ENCODE peak calls at places on chromosomes 3 and 15, in nine cellular contexts. I is left lung; U is left ventricle myocardium superior; Y is anterior cingulate cortex; E is left cardiac atrium; M is Calu3; G is HTR-8/SVneo; A is stimulated activated naive CD4-positive, alpha-beta T cell; P is AG08395. D is an unnamed sample.

GRCh38 chr15:40292246-40292645 is 9.4 kb upstream of the ANKRD63 start:
- DNase-seq in I (no peak), U (no peak), Y (no peak), E (no peak), M (no peak), G (no peak), A (no peak), P (no peak), D (no peak)

GRCh38 chr3:43180027-43180426 is 74.1 kb upstream of the POMGNT2 start:
- DNase-seq in I (no peak), U (no peak), Y (no peak), E (no peak), M (peak), G (peak), A (no peak), P (peak), D (no peak)

GRCh38 chr3:185677146-185677829 is 91.2 kb downstream of the SENP2 start:
- DNase-seq in I (no peak), U (no peak), Y (no peak), E (no peak), M (peak), G (peak), A (no peak), P (peak), D (no peak)

GRCh38 chr3:52297242-52298146 is 9.9 kb downstream of the GLYCTK start:
- DNase-seq in I (peak), U (no peak), Y (no peak), E (no peak), M (no peak), G (no peak), A (no peak), P (no peak), D (no peak)

GRCh38 chr3:128550471-128551126 is 57.6 kb upstream of the GATA2 start:
- DNase-seq in I (no peak), U (no peak), Y (no peak), E (no peak), M (no peak), G (no peak), A (no peak), P (no peak), D (no peak)

GRCh38 chr15:61186905-61187865 is 41.9 kb downstream of the RORA start:
- DNase-seq in I (no peak), U (peak), Y (no peak), E (peak), M (no peak), G (no peak), A (no peak), P (no peak), D (peak)

GRCh38 chr3:143648708-143649107 is 199.6 kb downstream of the SLC9A9 start:
- DNase-seq in I (no peak), U (no peak), Y (no peak), E (no peak), M (peak), G (no peak), A (no peak), P (no peak), D (no peak)

GRCh38 chr3:81592101-81592500 is 169.3 kb downstream of the GBE1 start:
- DNase-seq in I (no peak), U (no peak), Y (no peak), E (no peak), M (no peak), G (no peak), A (no peak), P (no peak), D (no peak)

GRCh38 chr3:137205394-137206060 is 247.7 kb downstream of the IL20RB start:
- DNase-seq in I (no peak), U (no peak), Y (no peak), E (no peak), M (no peak), G (no peak), A (no peak), P (no peak), D (no peak)

GRCh38 chr15:91548588-91548987 is 304.9 kb upstream of the SLCO3A1 start:
- DNase-seq in I (no peak), U (peak), Y (no peak), E (peak), M (no peak), G (no peak), A (no peak), P (peak), D (no peak)

GRCh38 chr15:41523097-41523496 is 9.5 kb upstream of the LTK start:
- DNase-seq in I (no peak), U (no peak), Y (no peak), E (no peak), M (no peak), G (no peak), A (no peak), P (no peak), D (no peak)

GRCh38 chr3:149339931-149340309 is 6.5 kb upstream of the TM4SF18 start:
- DNase-seq in I (peak), U (peak), Y (no peak), E (peak), M (peak), G (peak), A (no peak), P (peak), D (peak)

GRCh38 chr3:194514626-194515025 is 27.8 kb upstream of the ATP13A3 start:
- DNase-seq in I (no peak), U (no peak), Y (no peak), E (no peak), M (no peak), G (no peak), A (no peak), P (no peak), D (no peak)

GRCh38 chr3:182710557-182711157 is 82.6 kb upstream of the ATP11B start:
- DNase-seq in I (no peak), U (no peak), Y (no peak), E (no peak), M (no peak), G (peak), A (no peak), P (peak), D (no peak)

GRCh38 chr3:141452773-141453172 is 34.1 kb upstream of the RASA2 start:
- DNase-seq in I (no peak), U (no peak), Y (no peak), E (no peak), M (no peak), G (no peak), A (no peak), P (no peak), D (no peak)

GRCh38 chr3:105195260-105195659 is 171.4 kb upstream of the ALCAM start:
- DNase-seq in I (no peak), U (no peak), Y (no peak), E (no peak), M (no peak), G (no peak), A (no peak), P (peak), D (no peak)

GRCh38 chr3:55708242-55708641 is 221.1 kb upstream of the WNT5A start:
- DNase-seq in I (no peak), U (no peak), Y (no peak), E (no peak), M (no peak), G (no peak), A (no peak), P (no peak), D (no peak)

GRCh38 chr3:123993818-123994217 is 1.9 kb upstream of the ROPN1 start:
- DNase-seq in I (no peak), U (no peak), Y (no peak), E (no peak), M (no peak), G (no peak), A (no peak), P (no peak), D (no peak)

GRCh38 chr15:90266061-90266431 is 574 bp downstream of the NGRN start:
- DNase-seq in I (peak), U (peak), Y (peak), E (peak), M (peak), G (peak), A (peak), P (peak), D (no peak)

GRCh38 chr3:14222457-14222856 is 43.8 kb downstream of the LSM3 start:
- DNase-seq in I (no peak), U (no peak), Y (no peak), E (no peak), M (no peak), G (no peak), A (no peak), P (no peak), D (no peak)

GRCh38 chr3:23302276-23302675 is 99.1 kb downstream of the UBE2E2 start:
- DNase-seq in I (no peak), U (no peak), Y (no peak), E (no peak), M (no peak), G (no peak), A (no peak), P (peak), D (no peak)

GRCh38 chr15:97979131-97979502 is 18.6 kb downstream of the ARRDC4 start:
- DNase-seq in I (no peak), U (no peak), Y (no peak), E (no peak), M (no peak), G (no peak), A (no peak), P (no peak), D (no peak)

GRCh38 chr15:40238481-40238926 is 359 bp upstream of the PAK6 start:
- DNase-seq in I (no peak), U (no peak), Y (no peak), E (no peak), M (no peak), G (no peak), A (no peak), P (no peak), D (peak)

GRCh38 chr3:36918050-36918449 is 26.8 kb downstream of the TRANK1 start:
- DNase-seq in I (no peak), U (no peak), Y (no peak), E (no peak), M (no peak), G (no peak), A (no peak), P (no peak), D (no peak)

GRCh38 chr3:24101676-24102168 is 156.6 kb downstream of the NR1D2 start:
- DNase-seq in I (no peak), U (no peak), Y (no peak), E (no peak), M (no peak), G (no peak), A (no peak), P (peak), D (no peak)

D was measured in kidney.